ENCODE peak calls at places on chromosomes 2 and 18, in eight cellular contexts. F is WERI-Rb-1, Y is pancreas, M is fibroblast of lung, L is cardiac fibroblast, X is A549, U is heart right ventricle, G is skeletal muscle cell. O is an unnamed sample.

GRCh38 chr2:19899853-19900525 is 1.8 kb downstream of the TTC32 start:
- DNase-seq in F (no peak), Y (no peak), M (no peak), L (no peak), X (no peak), U (no peak), G (no peak), O (no peak)

GRCh38 chr2:145020694-145021093 is 500.8 kb upstream of the ZEB2 start:
- DNase-seq in F (no peak), Y (no peak), M (peak), L (peak), X (no peak), U (no peak), G (no peak), O (no peak)

GRCh38 chr18:8948471-8949149 is 153.9 kb upstream of the NDUFV2 start:
- DNase-seq in F (no peak), Y (no peak), M (peak), L (peak), X (peak), U (no peak), G (peak), O (peak)

GRCh38 chr2:127771756-127772155 is 39.2 kb downstream of the WDR33 start:
- DNase-seq in F (no peak), Y (no peak), M (peak), L (peak), X (peak), U (no peak), G (no peak), O (peak)

GRCh38 chr2:206062724-206063123 is 23.2 kb downstream of the INO80D start:
- DNase-seq in F (no peak), Y (no peak), M (no peak), L (no peak), X (no peak), U (no peak), G (no peak), O (no peak)

GRCh38 chr18:56107821-56108485 is 520.0 kb upstream of the TCF4 start:
- DNase-seq in F (no peak), Y (no peak), M (peak), L (no peak), X (no peak), U (no peak), G (no peak), O (no peak)

GRCh38 chr2:186455613-186456012 is 30.4 kb upstream of the ZC3H15 start:
- DNase-seq in F (no peak), Y (peak), M (no peak), L (no peak), X (no peak), U (no peak), G (no peak), O (no peak)

GRCh38 chr2:1140389-1141003 is 189.8 kb downstream of the SNTG2 start:
- DNase-seq in F (peak), Y (peak), M (no peak), L (peak), X (peak), U (no peak), G (no peak), O (no peak)

GRCh38 chr18:13262839-13263691 is 44.5 kb downstream of the LDLRAD4 start:
- DNase-seq in F (no peak), Y (no peak), M (no peak), L (no peak), X (no peak), U (no peak), G (no peak), O (no peak)

GRCh38 chr2:102717308-102718018 is 44.4 kb upstream of the TMEM182 start:
- DNase-seq in F (no peak), Y (no peak), M (peak), L (peak), X (no peak), U (no peak), G (peak), O (peak)

GRCh38 chr2:138814123-138814883 is 34.1 kb upstream of the NXPH2 start:
- DNase-seq in F (peak), Y (no peak), M (no peak), L (no peak), X (no peak), U (no peak), G (no peak), O (no peak)

GRCh38 chr18:13387856-13388548 is 169.4 kb downstream of the LDLRAD4 start:
- DNase-seq in F (no peak), Y (no peak), M (peak), L (no peak), X (no peak), U (no peak), G (no peak), O (peak)

GRCh38 chr2:122451040-122451439 is 695.6 kb downstream of the TSN start:
- DNase-seq in F (peak), Y (no peak), M (peak), L (peak), X (no peak), U (no peak), G (peak), O (no peak)

GRCh38 chr18:61854578-61854977 is 38.2 kb downstream of the RNF152 start:
- DNase-seq in F (no peak), Y (no peak), M (peak), L (peak), X (no peak), U (no peak), G (no peak), O (no peak)

GRCh38 chr18:79169958-79170555 is 100.9 kb downstream of the ATP9B start:
- DNase-seq in F (no peak), Y (no peak), M (peak), L (peak), X (no peak), U (no peak), G (peak), O (no peak)

GRCh38 chr2:238942080-238942761 is 94.3 kb downstream of the TWIST2 start:
- DNase-seq in F (no peak), Y (no peak), M (no peak), L (no peak), X (no peak), U (no peak), G (no peak), O (no peak)

GRCh38 chr2:173866858-173867620 is 98.1 kb downstream of the SP3 start:
- DNase-seq in F (no peak), Y (no peak), M (no peak), L (no peak), X (no peak), U (no peak), G (no peak), O (no peak)

GRCh38 chr18:58659691-58660090 is 11.6 kb upstream of the MALT1 start:
- DNase-seq in F (no peak), Y (no peak), M (no peak), L (no peak), X (no peak), U (no peak), G (no peak), O (no peak)

GRCh38 chr18:58660915-58661314 is 10.3 kb upstream of the MALT1 start:
- DNase-seq in F (no peak), Y (no peak), M (no peak), L (no peak), X (no peak), U (no peak), G (no peak), O (no peak)

GRCh38 chr18:58654896-58655614 is 16.2 kb upstream of the MALT1 start:
- DNase-seq in F (no peak), Y (no peak), M (no peak), L (no peak), X (no peak), U (no peak), G (no peak), O (no peak)

GRCh38 chr18:58657081-58657480 is 14.2 kb upstream of the MALT1 start:
- DNase-seq in F (no peak), Y (no peak), M (no peak), L (no peak), X (no peak), U (no peak), G (no peak), O (no peak)

GRCh38 chr18:58657494-58657893 is 13.8 kb upstream of the MALT1 start:
- DNase-seq in F (no peak), Y (no peak), M (no peak), L (no peak), X (no peak), U (no peak), G (no peak), O (no peak)
- H3K4me3 ChIP-seq in F (no peak), Y (no peak), M (no peak), L (no peak), X (no peak), U (no peak), G (no peak), O (no peak)

DNA sequence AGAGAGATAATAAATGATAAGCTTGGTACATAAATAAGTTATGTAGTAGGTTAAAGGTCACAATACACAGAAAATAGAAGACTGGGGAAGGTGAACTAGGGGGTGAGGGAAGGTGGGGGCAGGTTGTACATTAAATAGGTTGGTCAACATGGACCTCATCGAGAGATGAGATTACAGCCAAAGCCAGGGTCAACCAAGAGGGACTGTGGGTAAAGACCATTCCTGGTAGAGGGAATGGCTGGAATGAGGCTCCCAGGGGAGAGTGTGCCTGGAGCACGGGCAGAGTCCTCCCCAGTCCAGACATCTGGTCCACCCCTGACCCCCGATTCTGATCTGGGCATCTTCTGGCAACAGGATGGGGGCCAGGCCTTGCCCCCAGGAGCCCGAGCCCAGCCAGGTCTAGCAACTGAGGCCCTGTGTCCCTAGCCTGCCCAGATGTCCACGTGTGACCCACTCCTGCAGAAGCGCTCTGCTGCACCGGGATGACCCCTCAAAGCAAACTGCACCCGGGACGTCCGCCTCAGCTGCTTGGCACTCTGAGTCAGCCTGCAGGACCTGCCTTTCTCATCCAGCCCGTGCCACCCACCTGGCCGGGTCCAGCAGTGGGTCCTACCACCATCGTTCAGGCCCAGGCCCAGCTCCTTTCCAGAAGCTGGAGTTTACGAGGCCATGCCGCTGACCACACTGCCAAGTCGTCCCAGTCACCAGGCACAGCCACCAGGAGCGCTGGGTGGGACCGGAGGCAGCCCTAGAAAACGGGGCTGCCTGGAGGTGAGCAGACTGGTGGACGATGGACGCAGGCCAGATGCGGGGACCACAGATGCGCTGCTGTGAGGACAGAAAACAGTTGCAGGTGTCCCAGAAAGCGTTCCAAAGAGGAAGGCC is 56.2 kb upstream of the ID2 start:
- DNase-seq in F (no peak), Y (no peak), M (no peak), L (no peak), X (no peak), U (no peak), G (no peak), O (no peak)
- H3K4me3 ChIP-seq in F (no peak), Y (no peak), M (no peak), L (no peak), X (no peak), U (no peak), G (no peak), O (no peak)

GRCh38 chr18:77990901-77991300 is 741.3 kb downstream of the GALR1 start:
- DNase-seq in F (no peak), Y (no peak), M (no peak), L (no peak), X (no peak), U (no peak), G (no peak), O (no peak)

GRCh38 chr18:77990131-77990530 is 740.5 kb downstream of the GALR1 start:
- DNase-seq in F (no peak), Y (no peak), M (no peak), L (no peak), X (no peak), U (no peak), G (no peak), O (no peak)

GRCh38 chr18:77992057-77992456 is 742.4 kb downstream of the GALR1 start:
- DNase-seq in F (no peak), Y (no peak), M (no peak), L (no peak), X (no peak), U (no peak), G (no peak), O (no peak)

GRCh38 chr18:77995593-77995992 is 745.9 kb downstream of the GALR1 start:
- DNase-seq in F (no peak), Y (no peak), M (no peak), L (no peak), X (no peak), U (no peak), G (no peak), O (no peak)

GRCh38 chr18:77993188-77993981 is 743.7 kb downstream of the GALR1 start:
- DNase-seq in F (no peak), Y (no peak), M (no peak), L (no peak), X (no peak), U (no peak), G (no peak), O (no peak)
- H3K4me3 ChIP-seq in F (no peak), Y (no peak), M (no peak), L (no peak), X (no peak), U (no peak), G (no peak), O (no peak)

DNA sequence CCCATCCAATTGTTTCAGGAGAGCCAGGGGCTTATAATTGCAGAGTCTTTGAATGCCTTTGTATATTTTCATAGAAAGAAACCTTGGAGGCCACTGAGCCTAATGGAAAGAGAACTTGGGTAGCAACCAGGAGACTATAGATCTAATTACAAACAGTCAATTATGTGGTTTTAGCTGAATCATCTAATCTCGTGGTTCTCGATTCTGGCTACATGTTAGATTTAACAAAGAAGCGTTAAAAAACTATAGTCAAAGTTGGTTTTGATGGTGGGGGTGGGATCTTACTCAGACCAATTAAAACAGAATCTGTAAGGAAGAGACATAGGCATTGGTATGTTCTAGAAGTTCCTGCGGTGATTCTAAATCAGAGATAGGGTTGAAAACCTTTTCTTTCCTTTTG is 344.1 kb downstream of the CNTNAP5 start:
- DNase-seq in F (no peak), Y (no peak), M (no peak), L (no peak), X (no peak), U (no peak), G (no peak), O (no peak)
- H3K4me3 ChIP-seq in F (no peak), Y (no peak), M (no peak), L (no peak), X (no peak), U (no peak), G (no peak), O (no peak)

O was measured in AG09309.